ENCODE peak calls at places on chromosome 5, in seven cellular contexts. One of them, this sample, is unnamed.
A peak's percentile ranks its signal among the peaks of the same experiment; 100 is the strongest.

GRCh38 chr5:76544268-76544926 is 78.8 kb downstream of the F2RL2 start:
- DNase-seq in AG04449: no peak
- DNase-seq in fibroblast of mammary gland: peak; percentile 29
- DNase-seq in PC-3: peak; percentile 43
- DNase-seq in activated naive CD8-positive, alpha-beta T cell treated with anti-CD3 and anti-CD28 coated beads for 36 hours: peak; percentile 44
- DNase-seq in H1: no peak
- DNase-seq in heart right ventricle: no peak
- DNase-seq in this sample: no peak

GRCh38 chr5:135335031-135335828 is 63.8 kb downstream of the MACROH2A1 start:
- DNase-seq in fibroblast of mammary gland: no peak
- DNase-seq in AG04449: no peak
- DNase-seq in activated naive CD8-positive, alpha-beta T cell treated with anti-CD3 and anti-CD28 coated beads for 36 hours: no peak
- DNase-seq in H1: no peak
- DNase-seq in heart right ventricle: no peak
- DNase-seq in PC-3: no peak
- DNase-seq in this sample: no peak

GRCh38 chr5:138595396-138595795 is 20.2 kb upstream of the HSPA9 start:
- DNase-seq in heart right ventricle: no peak
- DNase-seq in H1: no peak
- DNase-seq in fibroblast of mammary gland: no peak
- DNase-seq in PC-3: no peak
- DNase-seq in AG04449: no peak
- DNase-seq in activated naive CD8-positive, alpha-beta T cell treated with anti-CD3 and anti-CD28 coated beads for 36 hours: no peak
- DNase-seq in this sample: no peak

GRCh38 chr5:142242272-142242671 is 82.5 kb downstream of the SPRY4 start:
- DNase-seq in heart right ventricle: no peak
- DNase-seq in H1: no peak
- DNase-seq in PC-3: no peak
- DNase-seq in activated naive CD8-positive, alpha-beta T cell treated with anti-CD3 and anti-CD28 coated beads for 36 hours: no peak
- DNase-seq in fibroblast of mammary gland: no peak
- DNase-seq in AG04449: no peak
- DNase-seq in this sample: no peak

GRCh38 chr5:38931731-38932130 is 85.9 kb downstream of the OSMR start:
- DNase-seq in activated naive CD8-positive, alpha-beta T cell treated with anti-CD3 and anti-CD28 coated beads for 36 hours: no peak
- DNase-seq in H1: no peak
- DNase-seq in heart right ventricle: no peak
- DNase-seq in PC-3: no peak
- DNase-seq in AG04449: no peak
- DNase-seq in fibroblast of mammary gland: peak; percentile 19
- DNase-seq in this sample: no peak

GRCh38 chr5:30561771-30562170 is 631.7 kb upstream of the CDH6 start:
- DNase-seq in fibroblast of mammary gland: no peak
- DNase-seq in activated naive CD8-positive, alpha-beta T cell treated with anti-CD3 and anti-CD28 coated beads for 36 hours: no peak
- DNase-seq in H1: no peak
- DNase-seq in heart right ventricle: no peak
- DNase-seq in PC-3: no peak
- DNase-seq in AG04449: no peak
- DNase-seq in this sample: no peak

GRCh38 chr5:57111993-57112392 is 61.9 kb upstream of the GPBP1 start:
- DNase-seq in heart right ventricle: no peak
- DNase-seq in activated naive CD8-positive, alpha-beta T cell treated with anti-CD3 and anti-CD28 coated beads for 36 hours: no peak
- DNase-seq in H1: no peak
- DNase-seq in AG04449: no peak
- DNase-seq in PC-3: no peak
- DNase-seq in fibroblast of mammary gland: no peak
- DNase-seq in this sample: no peak

GRCh38 chr5:172670444-172670843 is 29.4 kb downstream of the NEURL1B start:
- DNase-seq in fibroblast of mammary gland: no peak
- DNase-seq in heart right ventricle: no peak
- DNase-seq in PC-3: no peak
- DNase-seq in AG04449: no peak
- DNase-seq in H1: no peak
- DNase-seq in activated naive CD8-positive, alpha-beta T cell treated with anti-CD3 and anti-CD28 coated beads for 36 hours: no peak
- DNase-seq in this sample: no peak

GRCh38 chr5:133869675-133869978 is 98.8 kb downstream of the C5orf15 start:
- DNase-seq in fibroblast of mammary gland: peak; percentile 6
- DNase-seq in H1: no peak
- DNase-seq in PC-3: peak; percentile 10
- DNase-seq in AG04449: no peak
- DNase-seq in activated naive CD8-positive, alpha-beta T cell treated with anti-CD3 and anti-CD28 coated beads for 36 hours: no peak
- DNase-seq in heart right ventricle: peak; percentile 51
- DNase-seq in this sample: peak; percentile 28

GRCh38 chr5:33650911-33651310 is 210.1 kb downstream of the TARS1 start:
- DNase-seq in AG04449: no peak
- DNase-seq in heart right ventricle: no peak
- DNase-seq in activated naive CD8-positive, alpha-beta T cell treated with anti-CD3 and anti-CD28 coated beads for 36 hours: no peak
- DNase-seq in H1: no peak
- DNase-seq in PC-3: peak; percentile 74
- DNase-seq in fibroblast of mammary gland: no peak
- DNase-seq in this sample: no peak

GRCh38 chr5:22669345-22669744 is 183.8 kb downstream of the CDH12 start:
- DNase-seq in AG04449: no peak
- DNase-seq in activated naive CD8-positive, alpha-beta T cell treated with anti-CD3 and anti-CD28 coated beads for 36 hours: no peak
- DNase-seq in H1: no peak
- DNase-seq in PC-3: no peak
- DNase-seq in fibroblast of mammary gland: peak; percentile 0
- DNase-seq in heart right ventricle: no peak
- DNase-seq in this sample: no peak